ENCODE peak calls at places on chromosomes 16 and 17, in six cellular contexts. L is A549, T is K562, B is HepG2, M is GM12878, S is endothelial cell of umbilical vein. N is an unnamed sample.

GRCh38 chr16:22189473-22190168 is 16.5 kb upstream of the EEF2K start:
- DNase-seq in T (no peak), L (no peak), S (peak; percentile 76), M (no peak), B (no peak), N (no peak)

GRCh38 chr16:12575288-12575687 is 228.4 kb downstream of the CPPED1 start:
- DNase-seq in B (no peak), M (no peak), T (no peak), S (no peak), L (no peak), N (no peak)

GRCh38 chr16:81367821-81368220 is 53.1 kb downstream of the GAN start:
- DNase-seq in M (no peak), S (peak; percentile 61), T (no peak), B (no peak), L (no peak), N (no peak)

GRCh38 chr17:80175411-80175810 is 5.6 kb downstream of the CARD14 start:
- DNase-seq in M (no peak), T (no peak), S (no peak), L (peak; percentile 67), B (no peak), N (no peak)

GRCh38 chr16:65120811-65121721 is 797 bp downstream of the CDH11 start:
- DNase-seq in M (no peak), T (no peak), S (peak; percentile 51), B (no peak), L (peak; percentile 12), N (no peak)

GRCh38 chr17:16818821-16819683 is 129.0 kb downstream of the CCDC144A start:
- DNase-seq in L (no peak), S (no peak), M (no peak), T (peak; percentile 24), B (no peak), N (no peak)

GRCh38 chr17:12282056-12282455 is 261.4 kb downstream of the MAP2K4 start:
- DNase-seq in B (no peak), L (peak; percentile 64), S (peak; percentile 35), T (no peak), M (no peak), N (no peak)

GRCh38 chr16:89423709-89424260 is 66.6 kb downstream of the ANKRD11 start:
- DNase-seq in B (no peak), T (no peak), M (no peak), L (no peak), S (no peak), N (no peak)

GRCh38 chr16:86557587-86557986 is 2.6 kb upstream of the MTHFSD start:
- DNase-seq in B (no peak), L (no peak), T (no peak), M (no peak), S (no peak), N (no peak)

GRCh38 chr16:86554599-86554916 is 477 bp downstream of the MTHFSD start:
- DNase-seq in B (no peak), L (no peak), T (no peak), M (no peak), S (peak; percentile 25), N (no peak)

GRCh38 chr16:86556576-86556975 is 1.5 kb upstream of the MTHFSD start:
- DNase-seq in B (no peak), M (no peak), T (no peak), S (no peak), L (no peak), N (no peak)

GRCh38 chr16:86554917-86555762 is at the start of gene MTHFSD:
- DNase-seq in S (peak; percentile 90), T (peak; percentile 99), M (peak; percentile 74), L (peak; percentile 92), B (peak; percentile 85), N (peak; percentile 93)

GRCh38 chr16:86555763-86556130 is 712 bp upstream of the MTHFSD start:
- DNase-seq in M (no peak), S (no peak), B (no peak), T (no peak), L (no peak), N (no peak)
- H3K4me3 ChIP-seq in M (peak overlapping the region; percentile 92), S (peak overlapping the region; percentile 87), B (peak overlapping the region; percentile 94), T (peak overlapping the region; percentile 91), L (peak overlapping the region; percentile 82), N (peak overlapping the region; percentile 97)

DNA sequence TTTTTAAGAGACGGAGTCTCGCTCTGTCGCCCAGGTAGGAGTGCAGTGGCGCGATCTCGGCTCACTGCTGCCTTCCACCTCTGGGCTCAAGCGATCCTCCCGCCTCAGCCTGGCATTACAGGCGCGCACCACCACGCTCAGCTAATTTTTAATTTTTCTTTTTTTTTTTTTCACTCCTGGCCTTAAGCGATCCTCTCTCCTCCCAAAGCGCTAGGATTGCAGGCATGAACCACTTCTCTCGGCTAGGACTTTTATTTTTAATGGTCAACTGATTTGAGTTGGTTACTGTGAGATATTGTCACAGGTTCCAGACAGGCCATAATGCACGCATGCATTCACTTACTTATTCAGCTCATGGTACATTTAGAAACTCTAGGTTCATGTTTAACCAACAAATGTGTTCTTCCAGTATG is 888 bp downstream of the PIGW start:
- DNase-seq in M (no peak), B (no peak), S (peak; percentile 9), L (no peak), T (no peak), N (no peak)
- TF ChIP-seq CTCF in M (no peak), B (no peak), S (no peak), L (peak; percentile 21), T (no peak), N (no peak)

GRCh38 chr17:31926100-31926729 is 10.6 kb upstream of the SUZ12 start:
- DNase-seq in B (no peak), M (no peak), L (no peak), S (no peak), T (no peak), N (peak; percentile 27)
- TF ChIP-seq MYC in B (no peak), M (no peak), L (no peak), S (no peak), T (no peak), N (no peak)

DNA sequence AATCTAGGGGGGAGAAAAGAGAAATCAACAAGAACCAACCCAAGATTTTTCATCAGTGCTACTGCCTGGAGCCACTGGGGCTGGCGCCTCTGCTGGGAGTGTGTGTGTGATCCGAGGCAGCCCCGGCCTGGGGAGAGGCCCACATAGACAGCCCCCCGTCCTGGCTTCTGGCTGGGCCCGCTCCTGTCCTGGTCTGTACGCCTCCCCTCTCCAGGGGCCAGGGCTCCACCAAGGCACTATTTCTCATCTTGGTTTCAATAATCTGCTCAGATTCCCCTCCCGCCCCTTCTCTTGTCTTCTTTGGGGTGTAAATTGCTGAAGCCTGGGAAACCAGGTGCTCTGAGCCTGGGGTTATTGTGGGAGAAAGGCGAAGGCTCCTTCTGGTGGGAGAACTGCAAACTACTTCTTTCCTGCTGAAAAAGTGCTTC is 7.8 kb downstream of the BAHCC1 start:
- DNase-seq in L (no peak), S (no peak), B (no peak), T (no peak), M (no peak), N (no peak)
- H3K4me3 ChIP-seq in L (no peak overlapping the region), S (no peak overlapping the region), B (no peak overlapping the region), T (no peak overlapping the region), M (no peak overlapping the region), N (no peak overlapping the region)

DNA sequence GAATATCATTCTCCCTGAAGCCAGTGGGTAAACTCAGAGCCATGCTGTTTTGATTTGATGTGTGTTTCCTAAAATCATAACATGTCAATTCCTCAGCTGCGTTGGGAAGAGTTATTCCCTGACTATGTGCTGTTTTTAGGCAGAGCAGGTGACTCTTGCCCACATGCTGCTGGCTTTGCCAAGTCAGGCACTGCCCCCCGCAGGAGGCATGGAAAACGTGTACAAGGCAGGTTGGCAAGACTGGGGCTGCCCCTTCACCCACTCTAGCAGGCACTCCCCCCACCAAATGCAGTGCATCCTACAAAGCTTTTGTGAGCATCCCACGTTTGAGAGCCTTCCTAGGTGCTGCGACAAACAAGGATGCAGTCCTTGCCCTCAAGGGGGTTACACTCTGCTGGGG is 38.3 kb upstream of the NAT9 start:
- DNase-seq in T (no peak), M (no peak), S (peak; percentile 5), L (no peak), B (no peak), N (no peak)
- TF ChIP-seq CTCF in T (no peak), M (no peak), S (no peak), L (no peak), B (peak; percentile 51), N (peak; percentile 16)

DNA sequence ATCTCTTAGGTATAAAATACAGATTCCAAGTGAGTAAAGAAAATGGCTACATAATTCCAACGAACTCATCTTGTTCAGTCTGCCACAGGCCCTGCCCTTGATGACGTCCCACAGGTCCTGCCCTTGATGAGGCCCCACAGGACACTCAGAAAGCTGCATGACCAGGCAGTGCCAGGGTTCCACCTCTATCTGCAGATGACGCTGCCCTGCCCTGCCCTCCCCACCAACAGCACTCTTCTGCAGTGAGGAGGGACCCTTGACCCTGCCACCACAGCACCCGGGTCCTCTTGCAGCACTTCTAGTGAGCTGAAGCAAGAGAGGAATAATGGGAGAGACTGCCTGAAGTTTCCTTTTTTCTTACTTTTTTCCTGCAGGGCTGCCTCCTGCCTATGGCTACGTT is 118.4 kb downstream of the VPS53 start:
- DNase-seq in S (no peak), T (no peak), M (no peak), B (no peak), L (peak; percentile 86), N (no peak)
- TF ChIP-seq MYC in S (no peak), T (no peak), M (no peak), B (no peak), L (no peak), N (no peak)

GRCh38 chr17:42683407-42684031 is 1.2 kb downstream of the CNTNAP1 start:
- DNase-seq in B (no peak), M (no peak), T (no peak), S (peak; percentile 32), L (no peak), N (peak; percentile 40)
- H3K4me3 ChIP-seq in B (peak overlapping the region; percentile 91), M (peak overlapping the region; percentile 92), T (no peak overlapping the region), S (peak overlapping the region; percentile 7), L (no peak overlapping the region), N (no peak overlapping the region)

GRCh38 chr17:35769895-35770486 is 9.3 kb downstream of the C17orf50 start:
- DNase-seq in T (no peak), M (no peak), B (no peak), S (no peak), L (no peak), N (no peak)
- TF ChIP-seq CTCF in T (peak; percentile 44), M (peak; percentile 13), B (peak; percentile 42), S (no peak), L (peak; percentile 42), N (peak; percentile 19)

N was measured in NB4.